ENCODE peak calls at places on chromosomes 16 and 17, in four cellular contexts. One of them, this sample, is unnamed.

GRCh38 chr16:67910162-67910561 is 17.1 kb downstream of the PSKH1 start:
- DNase-seq in H1: no peak
- DNase-seq in H9: no peak
- DNase-seq in neuronal stem cell: no peak
- DNase-seq in this sample: peak

GRCh38 chr16:17348826-17349225 is 121.9 kb downstream of the XYLT1 start:
- DNase-seq in H1: no peak
- DNase-seq in H9: no peak
- DNase-seq in neuronal stem cell: no peak
- DNase-seq in this sample: no peak

GRCh38 chr17:31581022-31581483 is 189.6 kb downstream of the RAB11FIP4 start:
- DNase-seq in H1: no peak
- DNase-seq in H9: peak
- DNase-seq in neuronal stem cell: no peak
- DNase-seq in this sample: peak

GRCh38 chr16:52383640-52384292 is 163.2 kb downstream of the TOX3 start:
- DNase-seq in H1: no peak
- DNase-seq in H9: no peak
- DNase-seq in neuronal stem cell: no peak
- DNase-seq in this sample: no peak

GRCh38 chr17:48625502-48626201 is 506 bp downstream of the HOXB9 start:
- DNase-seq in H1: peak
- DNase-seq in H9: peak
- DNase-seq in neuronal stem cell: no peak
- DNase-seq in this sample: peak

GRCh38 chr16:50153648-50154368 is 702 bp downstream of the TENT4B start:
- DNase-seq in H1: peak
- DNase-seq in H9: no peak
- DNase-seq in neuronal stem cell: no peak
- DNase-seq in this sample: peak

GRCh38 chr17:18143044-18143936 is 34.7 kb downstream of the MYO15A start:
- DNase-seq in H1: peak
- DNase-seq in H9: peak
- DNase-seq in neuronal stem cell: peak
- DNase-seq in this sample: peak

GRCh38 chr17:58587713-58588117 is 73.3 kb upstream of the MTMR4 start:
- DNase-seq in H1: peak
- DNase-seq in H9: peak
- DNase-seq in neuronal stem cell: peak
- DNase-seq in this sample: peak

GRCh38 chr17:2571523-2572303 is 21.7 kb upstream of the PAFAH1B1 start:
- DNase-seq in H1: no peak
- DNase-seq in H9: no peak
- DNase-seq in neuronal stem cell: no peak
- DNase-seq in this sample: no peak

GRCh38 chr16:75742424-75743047 is 16.2 kb upstream of the CPHXL start:
- DNase-seq in H1: no peak
- DNase-seq in H9: no peak
- DNase-seq in neuronal stem cell: peak
- DNase-seq in this sample: peak

GRCh38 chr16:88442811-88443576 is 10.1 kb upstream of the ZFPM1 start:
- DNase-seq in H1: peak
- DNase-seq in H9: peak
- DNase-seq in neuronal stem cell: peak
- DNase-seq in this sample: peak

GRCh38 chr17:40363480-40363838 is 1.1 kb downstream of the GJD3 start:
- DNase-seq in H1: peak
- DNase-seq in H9: no peak
- DNase-seq in neuronal stem cell: no peak
- DNase-seq in this sample: no peak

GRCh38 chr17:35257080-35257701 is 14.3 kb downstream of the SLFN5 start:
- DNase-seq in H1: no peak
- DNase-seq in H9: no peak
- DNase-seq in neuronal stem cell: no peak
- DNase-seq in this sample: no peak

GRCh38 chr17:82507631-82508175 is 11.8 kb upstream of the FOXK2 start:
- DNase-seq in H1: no peak
- DNase-seq in H9: no peak
- DNase-seq in neuronal stem cell: no peak
- DNase-seq in this sample: no peak

GRCh38 chr17:8304181-8304910 is 5.7 kb upstream of the ARHGEF15 start:
- DNase-seq in H1: no peak
- DNase-seq in H9: no peak
- DNase-seq in neuronal stem cell: no peak
- DNase-seq in this sample: no peak

GRCh38 chr17:56478836-56479447 is 114.6 kb upstream of the NOG start:
- DNase-seq in H1: no peak
- DNase-seq in H9: peak
- DNase-seq in neuronal stem cell: peak
- DNase-seq in this sample: peak

GRCh38 chr16:27690604-27691003 is 140.7 kb downstream of the KATNIP start:
- DNase-seq in H1: peak
- DNase-seq in H9: peak
- DNase-seq in neuronal stem cell: no peak
- DNase-seq in this sample: peak

GRCh38 chr17:81397314-81398169 is 2.3 kb downstream of the BAHCC1 start:
- DNase-seq in H1: peak
- DNase-seq in H9: peak
- DNase-seq in neuronal stem cell: peak
- DNase-seq in this sample: peak

GRCh38 chr17:32569171-32570080 is 82.6 kb downstream of the CDK5R1 start:
- DNase-seq in H1: peak
- DNase-seq in H9: no peak
- DNase-seq in neuronal stem cell: no peak
- DNase-seq in this sample: peak

GRCh38 chr17:39757931-39758873 is 20.5 kb downstream of the GRB7 start:
- DNase-seq in H1: no peak
- DNase-seq in H9: no peak
- DNase-seq in neuronal stem cell: no peak
- DNase-seq in this sample: no peak

GRCh38 chr16:72999541-73000019 is 48.3 kb downstream of the ZFHX3 start:
- DNase-seq in H1: no peak
- DNase-seq in H9: no peak
- DNase-seq in neuronal stem cell: no peak
- DNase-seq in this sample: no peak

GRCh38 chr16:65244811-65245210 is 122.9 kb upstream of the CDH11 start:
- DNase-seq in H1: no peak
- DNase-seq in H9: no peak
- DNase-seq in neuronal stem cell: no peak
- DNase-seq in this sample: no peak

GRCh38 chr17:6163632-6164319 is 93.6 kb downstream of the WSCD1 start:
- DNase-seq in H1: no peak
- DNase-seq in H9: peak
- DNase-seq in neuronal stem cell: no peak
- DNase-seq in this sample: no peak

GRCh38 chr16:49000594-49000993 is 281.0 kb downstream of the CBLN1 start:
- DNase-seq in H1: no peak
- DNase-seq in H9: peak
- DNase-seq in neuronal stem cell: no peak
- DNase-seq in this sample: no peak

GRCh38 chr17:17560975-17561374 is 30.5 kb downstream of the PEMT start:
- DNase-seq in H1: no peak
- DNase-seq in H9: no peak
- DNase-seq in neuronal stem cell: no peak
- DNase-seq in this sample: no peak

GRCh38 chr16:53421248-53421647 is 13.0 kb upstream of the RBL2 start:
- DNase-seq in H1: no peak
- DNase-seq in H9: no peak
- DNase-seq in neuronal stem cell: no peak
- DNase-seq in this sample: no peak

GRCh38 chr17:20935740-20936139 is 107.1 kb downstream of the USP22 start:
- DNase-seq in H1: no peak
- DNase-seq in H9: no peak
- DNase-seq in neuronal stem cell: no peak
- DNase-seq in this sample: peak

GRCh38 chr16:54116126-54116525 is 170.5 kb downstream of the IRX3 start:
- DNase-seq in H1: no peak
- DNase-seq in H9: no peak
- DNase-seq in neuronal stem cell: no peak
- DNase-seq in this sample: no peak

GRCh38 chr16:8262299-8262698 is 328.0 kb downstream of the TMEM114 start:
- DNase-seq in H1: no peak
- DNase-seq in H9: no peak
- DNase-seq in neuronal stem cell: no peak
- DNase-seq in this sample: no peak

GRCh38 chr17:50203086-50203485 is 1.7 kb upstream of the COL1A1 start:
- DNase-seq in H1: no peak
- DNase-seq in H9: no peak
- DNase-seq in neuronal stem cell: no peak
- DNase-seq in this sample: no peak

GRCh38 chr16:4323071-4323844 is 7.4 kb downstream of the GLIS2 start:
- DNase-seq in H1: no peak
- DNase-seq in H9: no peak
- DNase-seq in neuronal stem cell: no peak
- DNase-seq in this sample: no peak

GRCh38 chr16:58259995-58260394 is 34.8 kb downstream of the PRSS54 start:
- DNase-seq in H1: no peak
- DNase-seq in H9: no peak
- DNase-seq in neuronal stem cell: no peak
- DNase-seq in this sample: no peak

GRCh38 chr16:546909-547770 is 13.1 kb upstream of the PRR35 start:
- DNase-seq in H1: peak
- DNase-seq in H9: peak
- DNase-seq in neuronal stem cell: no peak
- DNase-seq in this sample: no peak

GRCh38 chr16:84194470-84195200 is 3.7 kb downstream of the ADAD2 start:
- DNase-seq in H1: no peak
- DNase-seq in H9: no peak
- DNase-seq in neuronal stem cell: no peak
- DNase-seq in this sample: no peak

GRCh38 chr16:66293207-66293735 is 73.2 kb upstream of the CDH5 start:
- DNase-seq in H1: no peak
- DNase-seq in H9: peak
- DNase-seq in neuronal stem cell: no peak
- DNase-seq in this sample: no peak

GRCh38 chr17:44759096-44759915 is 518 bp downstream of the ADAM11 start:
- DNase-seq in H1: no peak
- DNase-seq in H9: peak
- DNase-seq in neuronal stem cell: no peak
- DNase-seq in this sample: no peak

GRCh38 chr16:80610489-80611156 is 69.8 kb downstream of the DYNLRB2 start:
- DNase-seq in H1: no peak
- DNase-seq in H9: no peak
- DNase-seq in neuronal stem cell: no peak
- DNase-seq in this sample: no peak

GRCh38 chr17:42310281-42311156 is 22.2 kb downstream of the STAT5A start:
- DNase-seq in H1: no peak
- DNase-seq in H9: peak
- DNase-seq in neuronal stem cell: no peak
- DNase-seq in this sample: no peak

GRCh38 chr16:69934044-69934443 is 17.1 kb upstream of the CLEC18A start:
- DNase-seq in H1: no peak
- DNase-seq in H9: no peak
- DNase-seq in neuronal stem cell: no peak
- DNase-seq in this sample: no peak
- H4K91ac ChIP-seq in H1: no peak
- H4K91ac ChIP-seq in H9: no peak
- H4K91ac ChIP-seq in neuronal stem cell: no peak
- H4K91ac ChIP-seq in this sample: no peak

GRCh38 chr17:14790518-14790917 is 474.6 kb downstream of the PMP22 start:
- DNase-seq in H1: no peak
- DNase-seq in H9: no peak
- DNase-seq in neuronal stem cell: no peak
- DNase-seq in this sample: peak
- H2BK120ac ChIP-seq in H1: no peak
- H2BK120ac ChIP-seq in H9: no peak
- H2BK120ac ChIP-seq in neuronal stem cell: no peak
- H2BK120ac ChIP-seq in this sample: no peak

DNA sequence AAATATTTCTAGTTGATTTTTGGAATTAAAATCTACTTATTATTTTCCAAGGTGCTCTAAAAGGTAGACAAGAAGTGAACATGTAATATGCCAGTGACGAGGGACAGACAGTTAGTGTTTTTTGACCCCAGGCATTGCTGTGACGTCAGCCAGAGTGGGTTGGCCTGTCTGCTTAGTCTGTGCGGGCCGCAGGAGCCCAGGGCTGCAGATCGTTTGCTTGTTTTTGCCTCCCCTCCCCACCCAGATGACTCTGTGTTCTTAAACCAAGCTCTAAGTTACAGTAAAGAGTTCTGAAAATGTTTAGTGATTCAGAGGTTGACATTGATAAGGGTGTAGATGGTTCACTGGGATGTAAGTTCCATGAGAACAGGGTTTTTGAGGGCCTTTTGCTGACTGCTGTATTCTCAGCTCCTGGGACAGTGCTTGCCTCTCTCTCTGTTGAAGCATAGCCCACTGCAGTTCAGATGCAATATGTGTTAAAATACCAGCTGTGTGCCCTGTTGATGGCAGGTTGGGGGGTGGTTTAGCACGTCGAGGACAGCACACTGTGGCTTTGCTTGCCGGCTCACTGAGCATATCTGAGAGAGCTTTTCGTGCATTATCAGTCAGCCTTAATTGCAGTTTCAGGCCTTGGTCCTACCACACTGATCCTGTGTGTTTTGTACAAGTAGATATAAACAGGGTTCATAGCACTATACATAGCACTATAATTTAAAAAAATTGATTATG is 64.8 kb downstream of the SEC14L1 start:
- DNase-seq in H1: no peak
- DNase-seq in H9: no peak
- DNase-seq in neuronal stem cell: no peak
- DNase-seq in this sample: peak
- H2BK12ac ChIP-seq in H1: no peak
- H2BK12ac ChIP-seq in H9: no peak
- H2BK12ac ChIP-seq in neuronal stem cell: no peak
- H2BK12ac ChIP-seq in this sample: peak

DNA sequence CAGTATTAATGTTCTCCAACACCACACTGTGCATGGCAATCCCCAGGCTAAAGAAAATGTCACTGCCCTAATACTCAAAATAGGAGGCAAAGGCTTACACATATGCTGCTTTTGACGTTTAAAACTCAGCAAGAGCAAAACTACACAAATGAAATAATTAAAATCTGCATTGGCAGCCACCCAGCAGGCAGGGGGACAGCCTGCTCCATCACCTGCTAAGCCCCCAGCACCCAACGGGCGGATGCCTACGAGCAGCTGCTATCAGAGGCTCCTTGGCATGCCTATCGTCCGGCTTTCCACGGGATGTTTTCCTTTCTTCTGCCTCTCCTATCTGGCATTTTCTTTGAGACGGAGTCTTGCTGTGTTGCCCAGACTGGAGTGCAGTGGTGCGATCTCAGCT is 337.5 kb downstream of the SOX9 start:
- DNase-seq in H1: no peak
- DNase-seq in H9: no peak
- DNase-seq in neuronal stem cell: no peak
- DNase-seq in this sample: no peak
- H4K91ac ChIP-seq in H1: no peak
- H4K91ac ChIP-seq in H9: no peak
- H4K91ac ChIP-seq in neuronal stem cell: no peak
- H4K91ac ChIP-seq in this sample: no peak

GRCh38 chr17:62705116-62705515 is 77.6 kb downstream of the MRC2 start:
- DNase-seq in H1: no peak
- DNase-seq in H9: no peak
- DNase-seq in neuronal stem cell: no peak
- DNase-seq in this sample: no peak
- H2BK120ac ChIP-seq in H1: peak
- H2BK120ac ChIP-seq in H9: no peak
- H2BK120ac ChIP-seq in neuronal stem cell: no peak
- H2BK120ac ChIP-seq in this sample: peak